ENCODE peak calls at places on chromosomes 5 and 9, in five cellular contexts. One of them, this sample, is unnamed.

GRCh38 chr5:42349163-42349562 is 74.1 kb upstream of the GHR start:
- DNase-seq in endothelial cell of umbilical vein: no peak
- DNase-seq in cardiac muscle cell: no peak
- DNase-seq in GM23248: peak; percentile 2
- DNase-seq in OCI-LY7: no peak
- DNase-seq in this sample: no peak

GRCh38 chr5:61824396-61824795 is 481.6 kb upstream of the KIF2A start:
- DNase-seq in OCI-LY7: no peak
- DNase-seq in endothelial cell of umbilical vein: no peak
- DNase-seq in GM23248: peak; percentile 8
- DNase-seq in cardiac muscle cell: no peak
- DNase-seq in this sample: no peak

GRCh38 chr9:128340691-128341434 is 536 bp downstream of the SLC27A4 start:
- DNase-seq in OCI-LY7: no peak
- DNase-seq in GM23248: peak; percentile 38
- DNase-seq in endothelial cell of umbilical vein: peak; percentile 28
- DNase-seq in cardiac muscle cell: peak; percentile 6
- DNase-seq in this sample: no peak

GRCh38 chr5:64947031-64947430 is 178.3 kb downstream of the CWC27 start:
- DNase-seq in endothelial cell of umbilical vein: peak; percentile 81
- DNase-seq in GM23248: no peak
- DNase-seq in cardiac muscle cell: peak; percentile 92
- DNase-seq in OCI-LY7: no peak
- DNase-seq in this sample: no peak

GRCh38 chr9:83959061-83959460 is 21.0 kb downstream of the HNRNPK start:
- DNase-seq in OCI-LY7: no peak
- DNase-seq in GM23248: peak; percentile 73
- DNase-seq in endothelial cell of umbilical vein: no peak
- DNase-seq in cardiac muscle cell: no peak
- DNase-seq in this sample: no peak

GRCh38 chr9:35609001-35609819 is 4.1 kb downstream of the TESK1 start:
- DNase-seq in cardiac muscle cell: no peak
- DNase-seq in OCI-LY7: no peak
- DNase-seq in GM23248: no peak
- DNase-seq in endothelial cell of umbilical vein: no peak
- DNase-seq in this sample: no peak

GRCh38 chr5:149324639-149325038 is 20.7 kb upstream of the GRPEL2 start:
- DNase-seq in endothelial cell of umbilical vein: no peak
- DNase-seq in GM23248: no peak
- DNase-seq in OCI-LY7: no peak
- DNase-seq in cardiac muscle cell: no peak
- DNase-seq in this sample: no peak

GRCh38 chr9:26650325-26650724 is 242.3 kb downstream of the CAAP1 start:
- DNase-seq in cardiac muscle cell: no peak
- DNase-seq in OCI-LY7: no peak
- DNase-seq in endothelial cell of umbilical vein: no peak
- DNase-seq in GM23248: no peak
- DNase-seq in this sample: no peak

GRCh38 chr5:152990771-152991170 is 499.7 kb upstream of the GRIA1 start:
- DNase-seq in GM23248: no peak
- DNase-seq in OCI-LY7: no peak
- DNase-seq in cardiac muscle cell: no peak
- DNase-seq in endothelial cell of umbilical vein: no peak
- DNase-seq in this sample: no peak

GRCh38 chr5:151670074-151670686 is 16.5 kb downstream of the SPARC start:
- DNase-seq in OCI-LY7: no peak
- DNase-seq in endothelial cell of umbilical vein: peak; percentile 54
- DNase-seq in cardiac muscle cell: no peak
- DNase-seq in GM23248: no peak
- DNase-seq in this sample: no peak

GRCh38 chr9:99593621-99594020 is 228.1 kb upstream of the NR4A3 start:
- DNase-seq in GM23248: no peak
- DNase-seq in endothelial cell of umbilical vein: no peak
- DNase-seq in OCI-LY7: no peak
- DNase-seq in cardiac muscle cell: no peak
- DNase-seq in this sample: no peak

GRCh38 chr5:78907255-78907886 is 77.7 kb downstream of the ARSB start:
- DNase-seq in GM23248: peak; percentile 92
- DNase-seq in cardiac muscle cell: no peak
- DNase-seq in endothelial cell of umbilical vein: peak; percentile 86
- DNase-seq in OCI-LY7: peak; percentile 40
- DNase-seq in this sample: no peak

GRCh38 chr5:169272731-169273401 is 28.1 kb downstream of the SLIT3 start:
- DNase-seq in cardiac muscle cell: no peak
- DNase-seq in GM23248: no peak
- DNase-seq in OCI-LY7: no peak
- DNase-seq in endothelial cell of umbilical vein: no peak
- DNase-seq in this sample: no peak

GRCh38 chr5:138470322-138471285 is 5.3 kb downstream of the EGR1 start:
- DNase-seq in OCI-LY7: no peak
- DNase-seq in endothelial cell of umbilical vein: peak; percentile 8
- DNase-seq in GM23248: peak; percentile 43
- DNase-seq in cardiac muscle cell: no peak
- DNase-seq in this sample: no peak

GRCh38 chr5:90297045-90297764 is 112.4 kb downstream of the CETN3 start:
- DNase-seq in cardiac muscle cell: peak; percentile 34
- DNase-seq in OCI-LY7: no peak
- DNase-seq in GM23248: no peak
- DNase-seq in endothelial cell of umbilical vein: no peak
- DNase-seq in this sample: no peak

GRCh38 chr5:129246088-129246487 is 151.5 kb downstream of the ISOC1 start:
- DNase-seq in cardiac muscle cell: no peak
- DNase-seq in GM23248: no peak
- DNase-seq in endothelial cell of umbilical vein: no peak
- DNase-seq in OCI-LY7: no peak
- DNase-seq in this sample: no peak

GRCh38 chr5:191036-191948 is at the start of gene LRRC14B:
- DNase-seq in endothelial cell of umbilical vein: no peak
- DNase-seq in OCI-LY7: peak; percentile 92
- DNase-seq in cardiac muscle cell: peak; percentile 57
- DNase-seq in GM23248: no peak
- DNase-seq in this sample: no peak

GRCh38 chr5:113574417-113574816 is 60.9 kb downstream of the YTHDC2 start:
- DNase-seq in cardiac muscle cell: no peak
- DNase-seq in endothelial cell of umbilical vein: no peak
- DNase-seq in GM23248: peak; percentile 78
- DNase-seq in OCI-LY7: no peak
- DNase-seq in this sample: no peak

GRCh38 chr9:101711330-101711941 is 27.0 kb downstream of the GRIN3A start:
- DNase-seq in endothelial cell of umbilical vein: peak; percentile 1
- DNase-seq in OCI-LY7: peak; percentile 34
- DNase-seq in cardiac muscle cell: peak; percentile 3
- DNase-seq in GM23248: peak; percentile 22
- DNase-seq in this sample: no peak

GRCh38 chr5:43840424-43841232 is 237.6 kb downstream of the NNT start:
- DNase-seq in OCI-LY7: no peak
- DNase-seq in endothelial cell of umbilical vein: no peak
- DNase-seq in GM23248: peak; percentile 7
- DNase-seq in cardiac muscle cell: no peak
- DNase-seq in this sample: no peak

GRCh38 chr5:140302786-140303639 is at the start of gene PFDN1:
- DNase-seq in OCI-LY7: peak; percentile 98
- DNase-seq in endothelial cell of umbilical vein: peak; percentile 96
- DNase-seq in GM23248: peak; percentile 99
- DNase-seq in cardiac muscle cell: peak; percentile 98
- DNase-seq in this sample: peak; percentile 89

GRCh38 chr5:140298183-140298601 is 4.7 kb downstream of the PFDN1 start:
- DNase-seq in OCI-LY7: no peak
- DNase-seq in cardiac muscle cell: peak; percentile 21
- DNase-seq in GM23248: peak; percentile 74
- DNase-seq in endothelial cell of umbilical vein: peak; percentile 83
- DNase-seq in this sample: no peak

GRCh38 chr5:140303987-140304386 is 1.1 kb upstream of the PFDN1 start:
- DNase-seq in OCI-LY7: no peak
- DNase-seq in endothelial cell of umbilical vein: no peak
- DNase-seq in GM23248: no peak
- DNase-seq in cardiac muscle cell: no peak
- DNase-seq in this sample: no peak

GRCh38 chr5:140299056-140299455 is 3.8 kb downstream of the PFDN1 start:
- DNase-seq in endothelial cell of umbilical vein: no peak
- DNase-seq in OCI-LY7: no peak
- DNase-seq in GM23248: no peak
- DNase-seq in cardiac muscle cell: no peak
- DNase-seq in this sample: no peak

DNA sequence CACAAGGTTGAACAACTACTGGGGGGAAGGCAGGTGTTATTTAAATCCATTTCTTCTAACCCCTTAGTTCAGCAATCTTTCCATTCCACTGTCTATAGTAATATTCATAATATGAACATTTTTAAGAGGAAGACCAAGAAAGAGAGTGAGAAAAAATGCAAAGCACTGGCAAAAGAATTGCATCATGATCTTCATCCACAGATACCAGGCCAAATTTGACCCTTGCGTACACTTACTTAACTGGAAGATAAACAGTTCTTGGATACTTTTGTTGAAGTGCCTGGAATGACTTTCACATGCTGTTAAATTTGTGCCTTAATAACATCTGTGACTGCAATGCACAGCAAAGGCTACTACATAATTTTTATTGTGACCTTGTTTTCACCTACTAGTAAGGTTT is 1.8 kb downstream of the PFDN1 start:
- DNase-seq in endothelial cell of umbilical vein: no peak
- DNase-seq in GM23248: no peak
- DNase-seq in cardiac muscle cell: no peak
- DNase-seq in OCI-LY7: no peak
- DNase-seq in this sample: no peak
- H3K4me1 ChIP-seq in endothelial cell of umbilical vein: peaks cover 42% of the 10 kb centered on the region
- H3K4me1 ChIP-seq in GM23248: peaks cover 48% of the 10 kb centered on the region
- H3K4me1 ChIP-seq in cardiac muscle cell: peaks cover 31% of the 10 kb centered on the region
- H3K4me1 ChIP-seq in OCI-LY7: peaks cover 18% of the 10 kb centered on the region
- H3K4me1 ChIP-seq in this sample: peaks cover 16% of the 10 kb centered on the region

DNA sequence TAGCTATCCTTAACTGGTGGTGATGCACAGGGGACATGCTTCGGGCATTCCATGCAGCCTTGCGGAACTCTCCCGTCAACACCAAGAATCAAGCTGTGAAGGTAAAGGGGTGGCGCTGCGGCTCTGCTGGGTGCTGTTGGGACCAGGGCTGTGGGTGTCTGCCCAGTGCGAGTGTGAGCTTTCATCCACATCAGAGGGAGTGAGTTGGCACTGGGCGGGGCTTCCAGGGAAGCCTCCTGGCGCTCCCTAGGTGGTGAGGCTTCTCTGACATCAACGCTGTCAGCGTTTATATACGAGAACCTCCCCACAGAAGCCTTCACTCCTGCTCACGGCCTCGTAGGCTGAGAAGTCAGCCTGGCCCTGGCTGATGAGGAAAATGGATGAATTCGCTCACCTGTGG is 11.7 kb downstream of the ARPC5L start:
- DNase-seq in endothelial cell of umbilical vein: no peak
- DNase-seq in GM23248: no peak
- DNase-seq in cardiac muscle cell: no peak
- DNase-seq in OCI-LY7: no peak
- DNase-seq in this sample: peak; percentile 78
- H3K27ac ChIP-seq in endothelial cell of umbilical vein: no peak overlapping the region
- H3K27ac ChIP-seq in GM23248: no peak overlapping the region
- H3K27ac ChIP-seq in cardiac muscle cell: no peak overlapping the region
- H3K27ac ChIP-seq in OCI-LY7: peak overlapping the region; percentile 88
- H3K27ac ChIP-seq in this sample: peak overlapping the region; percentile 12

GRCh38 chr5:109682383-109682782 is 7.3 kb upstream of the MAN2A1 start:
- DNase-seq in cardiac muscle cell: no peak
- DNase-seq in GM23248: no peak
- DNase-seq in endothelial cell of umbilical vein: no peak
- DNase-seq in OCI-LY7: no peak
- DNase-seq in this sample: no peak
- H3K4me1 ChIP-seq in cardiac muscle cell: no peaks in the 10 kb centered on the region
- H3K4me1 ChIP-seq in GM23248: no peaks in the 10 kb centered on the region
- H3K4me1 ChIP-seq in endothelial cell of umbilical vein: no peaks in the 10 kb centered on the region
- H3K4me1 ChIP-seq in OCI-LY7: no peaks in the 10 kb centered on the region
- H3K4me1 ChIP-seq in this sample: no peaks in the 10 kb centered on the region

GRCh38 chr5:180810210-180811011 is 7.8 kb upstream of the MGAT1 start:
- DNase-seq in OCI-LY7: peak; percentile 96
- DNase-seq in cardiac muscle cell: peak; percentile 97
- DNase-seq in GM23248: peak; percentile 97
- DNase-seq in endothelial cell of umbilical vein: peak; percentile 95
- DNase-seq in this sample: peak; percentile 94

GRCh38 chr5:180808461-180809000 is 5.9 kb upstream of the MGAT1 start:
- DNase-seq in endothelial cell of umbilical vein: no peak
- DNase-seq in OCI-LY7: no peak
- DNase-seq in cardiac muscle cell: no peak
- DNase-seq in GM23248: no peak
- DNase-seq in this sample: no peak

GRCh38 chr5:180809403-180810209 is 7.0 kb upstream of the MGAT1 start:
- DNase-seq in GM23248: peak; percentile 95
- DNase-seq in OCI-LY7: peak; percentile 94
- DNase-seq in cardiac muscle cell: peak; percentile 94
- DNase-seq in endothelial cell of umbilical vein: peak; percentile 76
- DNase-seq in this sample: peak; percentile 79

GRCh38 chr5:180806351-180807011 is 3.9 kb upstream of the MGAT1 start:
- DNase-seq in endothelial cell of umbilical vein: no peak
- DNase-seq in GM23248: no peak
- DNase-seq in cardiac muscle cell: no peak
- DNase-seq in OCI-LY7: peak; percentile 50
- DNase-seq in this sample: no peak

DNA sequence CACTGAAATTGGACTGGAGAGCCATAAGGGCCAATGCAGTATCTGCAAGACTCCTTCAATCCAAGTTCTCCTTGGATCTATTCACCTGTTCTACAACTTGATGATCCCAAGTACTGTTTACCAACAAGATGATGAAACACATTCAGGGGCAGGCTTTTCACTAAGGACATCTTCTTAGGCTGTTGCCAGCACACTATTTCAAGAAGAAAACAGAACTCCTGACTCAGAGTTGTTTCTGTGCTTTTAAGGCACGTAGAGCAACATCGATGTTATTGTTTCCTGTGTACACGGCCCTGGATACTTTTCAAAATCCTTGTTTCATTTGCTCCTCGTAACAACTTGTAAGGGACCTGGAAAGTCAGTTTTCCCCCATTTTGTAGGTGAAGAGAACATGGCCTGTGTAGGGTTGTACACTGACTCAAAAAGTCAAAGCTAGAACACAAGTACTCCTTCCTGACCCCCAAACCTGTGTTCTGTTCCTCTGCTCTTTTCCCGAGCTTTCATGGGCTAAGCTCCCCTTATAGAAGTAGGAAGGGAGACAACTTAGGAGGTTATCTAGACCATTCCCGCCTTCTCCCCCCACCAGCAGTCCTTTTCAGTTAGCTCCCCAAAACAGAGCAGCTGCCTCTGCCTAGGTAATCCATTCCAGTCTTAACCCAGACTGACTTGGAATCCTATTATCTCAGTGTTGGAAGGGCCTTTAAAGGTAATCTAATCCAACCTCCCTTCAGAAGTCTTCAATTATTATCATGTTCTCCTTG is 5.2 kb upstream of the MGAT1 start:
- DNase-seq in endothelial cell of umbilical vein: peak; percentile 54
- DNase-seq in OCI-LY7: no peak
- DNase-seq in GM23248: peak; percentile 70
- DNase-seq in cardiac muscle cell: no peak
- DNase-seq in this sample: no peak
- H3K27ac ChIP-seq in endothelial cell of umbilical vein: no peak overlapping the region
- H3K27ac ChIP-seq in OCI-LY7: peak overlapping the region; percentile 96
- H3K27ac ChIP-seq in GM23248: peak overlapping the region; percentile 43
- H3K27ac ChIP-seq in cardiac muscle cell: no peak overlapping the region
- H3K27ac ChIP-seq in this sample: peak overlapping the region; percentile 93

This sample was measured in CD8-positive, alpha-beta memory T cell.